ENCODE peak calls at places on chromosomes 4 and X, in eight cellular contexts. G, M, T, I, S, L, J and O are unnamed samples.

GRCh38 chr4:141919648-141920047 is 283.3 kb downstream of the IL15 start:
- DNase-seq in T (no peak), G (no peak), M (no peak), S (no peak), I (no peak), J (no peak), L (no peak), O (no peak)

GRCh38 chrX:72201836-72202536 is 20.4 kb downstream of the PIN4 start:
- DNase-seq in G (no peak), L (no peak), S (peak; percentile 57), M (no peak), J (no peak), I (peak; percentile 75), T (peak; percentile 33), O (peak; percentile 42)

GRCh38 chr4:54784188-54784671 is 126.5 kb downstream of the KIT start:
- DNase-seq in J (no peak), T (peak; percentile 95), G (no peak), S (peak; percentile 60), L (no peak), I (peak; percentile 85), M (no peak), O (no peak)

GRCh38 chrX:109856974-109857373 is 123.9 kb upstream of the ACSL4 start:
- DNase-seq in M (peak; percentile 40), T (no peak), L (no peak), I (no peak), J (no peak), G (no peak), S (no peak), O (peak; percentile 60)

GRCh38 chrX:25013593-25014365 is 2.0 kb downstream of the ARX start:
- DNase-seq in G (no peak), T (no peak), L (no peak), J (no peak), M (no peak), I (no peak), S (no peak), O (no peak)

GRCh38 chr4:62232755-62233280 is 1032.7 kb downstream of the ADGRL3 start:
- DNase-seq in J (no peak), G (no peak), S (no peak), T (no peak), I (no peak), M (no peak), L (no peak), O (no peak)

GRCh38 chr4:117623321-117623720 is 411.0 kb upstream of the NDST3 start:
- DNase-seq in L (no peak), M (no peak), S (no peak), J (no peak), G (no peak), I (no peak), T (no peak), O (no peak)

GRCh38 chrX:96776966-96777365 is 92.3 kb downstream of the DIAPH2 start:
- DNase-seq in S (no peak), G (no peak), T (peak; percentile 3), M (no peak), I (no peak), L (no peak), J (no peak), O (no peak)

GRCh38 chrX:27924718-27925117 is 56.5 kb downstream of the DCAF8L1 start:
- DNase-seq in L (no peak), G (no peak), J (no peak), S (no peak), M (no peak), T (no peak), I (no peak), O (no peak)

GRCh38 chrX:9885150-9885549 is 82.0 kb upstream of the CLDN34 start:
- DNase-seq in S (peak; percentile 19), J (peak; percentile 11), I (peak; percentile 75), G (peak; percentile 23), T (no peak), M (peak; percentile 53), L (no peak), O (peak; percentile 78)

GRCh38 chr4:931960-932712 is at the start of the genes GAK and TMEM175:
- DNase-seq in L (peak; percentile 95), I (peak; percentile 89), S (peak; percentile 93), J (peak; percentile 91), M (peak; percentile 99), G (peak; percentile 91), T (peak; percentile 84), O (peak; percentile 95)

GRCh38 chr4:183987987-183988392 is 82.9 kb downstream of the STOX2 start:
- DNase-seq in T (peak; percentile 40), J (no peak), L (no peak), G (no peak), M (peak; percentile 28), S (no peak), I (peak; percentile 1), O (peak; percentile 92)

GRCh38 chrX:36908801-36909403 is 99.3 kb upstream of the FAM47C start:
- DNase-seq in L (no peak), G (peak; percentile 3), M (peak; percentile 19), T (no peak), J (no peak), S (peak; percentile 17), I (peak; percentile 36), O (peak; percentile 53)

GRCh38 chr4:100736651-100737450 is 219.0 kb upstream of the EMCN start:
- DNase-seq in M (no peak), T (peak; percentile 32), J (no peak), L (no peak), I (peak; percentile 92), G (no peak), S (peak; percentile 24), O (peak; percentile 93)